ENCODE peak calls at places on chromosomes 13 and 19, in seven cellular contexts. R, P, S, I, T, L and H are unnamed samples.
A peak's percentile ranks its signal among the peaks of the same experiment; 100 is the strongest.

GRCh38 chr13:66543780-66544179 is 686.4 kb downstream of the PCDH9 start:
- DNase-seq in P (no peak), S (no peak), R (no peak), T (no peak), L (no peak), I (no peak), H (no peak)

GRCh38 chr13:39941236-39941635 is 285.8 kb downstream of the COG6 start:
- DNase-seq in L (no peak), P (peak; percentile 40), S (no peak), I (no peak), R (no peak), T (no peak), H (no peak)

GRCh38 chr19:18029617-18030338 is 21.8 kb downstream of the ARRDC2 start:
- DNase-seq in I (peak; percentile 61), L (no peak), R (no peak), P (no peak), T (no peak), S (peak; percentile 85), H (no peak)

GRCh38 chr13:112756511-112756966 is 66.7 kb downstream of the ATP11A start:
- DNase-seq in T (no peak), I (no peak), L (no peak), S (no peak), P (no peak), R (no peak), H (no peak)

GRCh38 chr13:59665736-59666135 is 498.0 kb downstream of the DIAPH3 start:
- DNase-seq in T (no peak), S (no peak), R (no peak), L (no peak), I (no peak), P (no peak), H (no peak)

GRCh38 chr19:58558066-58558622 is at the start of gene UBE2M:
- DNase-seq in S (peak; percentile 92), P (peak; percentile 69), R (peak; percentile 63), I (peak; percentile 63), L (no peak), T (peak; percentile 83), H (no peak)

GRCh38 chr19:45311640-45312039 is 11.0 kb downstream of the CKM start:
- DNase-seq in S (no peak), I (no peak), R (peak; percentile 41), L (no peak), P (no peak), T (peak; percentile 51), H (no peak)

GRCh38 chr19:3380829-3381228 is 14.4 kb downstream of the NFIC start:
- DNase-seq in L (no peak), I (no peak), P (no peak), R (no peak), S (no peak), T (no peak), H (no peak)

GRCh38 chr19:11136400-11137101 is 19.0 kb downstream of the SPC24 start:
- DNase-seq in I (no peak), P (no peak), T (no peak), R (no peak), L (no peak), S (no peak), H (no peak)

GRCh38 chr13:24668955-24669354 is 11.3 kb upstream of the ATP12A start:
- DNase-seq in T (no peak), L (no peak), S (no peak), R (no peak), I (no peak), P (no peak), H (no peak)

DNA sequence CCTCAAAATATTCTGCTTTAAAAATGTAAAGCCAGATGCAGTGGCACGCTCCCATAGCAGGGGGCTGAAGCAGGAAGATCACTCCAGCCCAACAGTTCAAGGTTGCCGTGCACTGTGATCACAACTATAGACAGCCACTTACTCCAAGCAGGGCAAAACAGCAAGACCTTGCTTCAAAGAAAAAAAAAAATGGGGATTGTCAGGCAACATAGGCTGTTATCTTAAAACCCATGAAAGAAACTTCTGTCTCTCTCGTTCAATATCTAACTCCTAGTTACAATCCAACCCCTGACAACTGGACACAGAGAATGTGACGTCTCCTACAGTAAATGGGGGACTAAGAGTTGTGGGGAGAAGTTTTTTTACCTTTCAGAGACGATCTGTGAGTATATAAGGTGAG is 17.4 kb downstream of the ELF1 start:
- DNase-seq in S (no peak), I (no peak), T (no peak), R (no peak), P (no peak), L (no peak), H (no peak)
- H3K4me1 ChIP-seq in S (no peaks in the 10 kb centered on the region), I (peaks cover 48% of the 10 kb centered on the region), T (peaks cover 39% of the 10 kb centered on the region), R (peaks cover 33% of the 10 kb centered on the region), P (peaks cover 4% of the 10 kb centered on the region), L (peaks cover 59% of the 10 kb centered on the region), H (no peaks in the 10 kb centered on the region)

GRCh38 chr19:42092350-42092749 is 16.4 kb downstream of the ZNF574 start:
- DNase-seq in I (peak; percentile 45), P (no peak), T (no peak), S (peak; percentile 64), R (no peak), L (no peak), H (no peak)
- TF ChIP-seq CTCF in I (no peak), P (no peak), T (peak; percentile 37), S (peak; percentile 72), R (peak; percentile 45), L (no peak), H (no peak)

GRCh38 chr19:47615230-47615629 is 6.3 kb downstream of the BICRA start:
- DNase-seq in R (no peak), P (no peak), L (no peak), T (no peak), S (no peak), I (no peak), H (no peak)
- H3K4me1 ChIP-seq in R (peaks cover 51% of the 10 kb centered on the region), P (peaks cover 17% of the 10 kb centered on the region), L (peaks cover 73% of the 10 kb centered on the region), T (peaks cover 51% of the 10 kb centered on the region), S (no peaks in the 10 kb centered on the region), I (peaks cover 43% of the 10 kb centered on the region), H (peaks cover 10% of the 10 kb centered on the region)

DNA sequence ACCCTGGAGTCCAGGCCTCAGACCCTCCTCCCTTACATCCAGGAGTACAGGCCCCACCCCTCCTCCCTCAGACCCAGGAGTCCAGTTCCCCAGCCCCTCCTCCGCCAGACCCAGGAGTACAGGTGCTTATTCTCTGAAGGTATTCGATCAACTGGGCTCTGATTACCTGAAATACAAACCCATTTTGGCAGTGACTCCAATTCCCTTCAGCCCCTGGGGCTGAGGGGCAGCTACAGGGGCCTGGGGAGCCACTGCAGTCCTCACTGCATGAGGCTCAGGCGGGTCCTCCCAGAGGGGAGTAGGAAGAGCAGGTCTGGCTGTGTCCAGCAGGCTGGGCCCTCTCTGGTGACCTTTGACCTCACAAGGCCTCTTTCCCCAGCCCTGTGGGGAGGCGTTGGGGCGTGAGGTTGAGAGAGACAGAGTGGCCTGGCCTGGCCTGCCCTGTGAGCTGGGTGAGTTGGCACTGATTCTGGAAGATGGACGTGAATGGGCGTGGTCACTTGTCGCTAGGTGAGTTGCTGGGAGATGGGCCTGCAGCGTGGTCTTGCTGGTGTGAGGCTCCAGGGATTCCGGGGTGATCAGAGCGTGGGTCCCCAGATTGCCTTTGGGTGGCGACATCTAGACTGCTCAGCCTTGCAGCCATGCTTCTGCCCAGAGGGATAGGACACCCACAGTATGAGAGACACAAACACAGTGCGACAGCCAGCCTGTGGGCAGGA is 3.1 kb downstream of the BCAT2 start:
- DNase-seq in S (no peak), T (no peak), I (no peak), P (no peak), L (no peak), R (no peak), H (no peak)
- TF ChIP-seq CTCF in S (no peak), T (no peak), I (no peak), P (no peak), L (no peak), R (no peak), H (no peak)

GRCh38 chr13:27128825-27129627 is 42.6 kb downstream of the USP12 start:
- DNase-seq in P (no peak), L (no peak), R (no peak), I (no peak), T (no peak), S (no peak), H (no peak)

GRCh38 chr13:27125357-27126282 is 46.0 kb downstream of the USP12 start:
- DNase-seq in L (no peak), T (no peak), P (no peak), S (peak; percentile 7), R (no peak), I (no peak), H (no peak)

GRCh38 chr13:27124571-27124970 is 47.0 kb downstream of the USP12 start:
- DNase-seq in L (no peak), R (no peak), S (no peak), T (no peak), P (no peak), I (no peak), H (no peak)

GRCh38 chr13:27130223-27131015 is 41.2 kb downstream of the USP12 start:
- DNase-seq in I (no peak), L (no peak), R (no peak), T (no peak), S (no peak), P (no peak), H (no peak)

GRCh38 chr13:27126877-27127276 is 44.7 kb downstream of the USP12 start:
- DNase-seq in P (no peak), L (no peak), R (no peak), S (no peak), I (no peak), T (no peak), H (no peak)
- H3K4me1 ChIP-seq in P (no peaks in the 10 kb centered on the region), L (peaks cover 41% of the 10 kb centered on the region), R (peaks cover 29% of the 10 kb centered on the region), S (no peaks in the 10 kb centered on the region), I (peaks cover 17% of the 10 kb centered on the region), T (peaks cover 42% of the 10 kb centered on the region), H (peaks cover 23% of the 10 kb centered on the region)

GRCh38 chr13:34939771-34940170 is 2.3 kb upstream of the NBEA start:
- DNase-seq in T (no peak), S (no peak), R (no peak), L (no peak), I (no peak), P (no peak), H (no peak)

GRCh38 chr13:34941436-34941834 is 635 bp upstream of the NBEA start:
- DNase-seq in T (no peak), S (no peak), P (no peak), L (no peak), I (no peak), R (no peak), H (no peak)

GRCh38 chr13:34942732-34943674 is 933 bp downstream of the NBEA start:
- DNase-seq in P (peak; percentile 11), R (peak; percentile 26), T (peak; percentile 58), L (no peak), S (peak; percentile 67), I (peak; percentile 44), H (no peak)

GRCh38 chr13:34943675-34944634 is 1.9 kb downstream of the NBEA start:
- DNase-seq in P (no peak), S (no peak), I (no peak), T (no peak), L (no peak), R (no peak), H (no peak)

GRCh38 chr13:34941835-34942731 is at the start of gene NBEA:
- DNase-seq in L (no peak), S (peak; percentile 85), I (peak; percentile 74), T (peak; percentile 77), R (peak; percentile 87), P (peak; percentile 77), H (peak; percentile 12)
- TF ChIP-seq CTCF in L (no peak), S (peak; percentile 15), I (no peak), T (peak; percentile 33), R (peak; percentile 62), P (peak; percentile 55), H (peak; percentile 41)

GRCh38 chr19:16623576-16623975 is 4.4 kb downstream of the MED26 start:
- DNase-seq in I (no peak), T (no peak), R (no peak), S (no peak), P (no peak), L (no peak), H (no peak)
- H3K4me1 ChIP-seq in I (peaks cover 44% of the 10 kb centered on the region), T (peaks cover 80% of the 10 kb centered on the region), R (peaks cover 69% of the 10 kb centered on the region), S (peaks cover 7% of the 10 kb centered on the region), P (peaks cover 12% of the 10 kb centered on the region), L (peaks cover 56% of the 10 kb centered on the region), H (peaks cover 21% of the 10 kb centered on the region)